ENCODE peak calls at places on chromosomes 4 and X, in four cellular contexts. Z is GM12878, D is K562, E is HepG2. W is an unnamed sample.

GRCh38 chr4:17544831-17545234 is 29.9 kb downstream of the CLRN2 start:
- DNase-seq in D (no peak), E (peak), Z (no peak), W (no peak)

GRCh38 chr4:156177941-156178340 is 224.3 kb upstream of the CTSO start:
- DNase-seq in D (no peak), E (no peak), Z (no peak), W (no peak)

GRCh38 chr4:175871774-175872405 is 59.8 kb upstream of the GPM6A start:
- DNase-seq in Z (no peak), D (no peak), E (no peak), W (no peak)

GRCh38 chrX:7024850-7025249 is 122.7 kb upstream of the STS start:
- DNase-seq in D (no peak), E (no peak), Z (no peak), W (no peak)

GRCh38 chrX:47198687-47199080 is 5.1 kb downstream of the UBA1 start:
- DNase-seq in Z (no peak), D (no peak), E (no peak), W (no peak)

GRCh38 chr4:169800541-169800940 is 42.8 kb upstream of the HPF1 start:
- DNase-seq in D (no peak), Z (no peak), E (no peak), W (no peak)

GRCh38 chrX:77061533-77061932 is 385.7 kb upstream of the FGF16 start:
- DNase-seq in E (no peak), D (no peak), Z (no peak), W (no peak)

GRCh38 chrX:87005183-87005582 is 512.4 kb upstream of the KLHL4 start:
- DNase-seq in Z (no peak), D (no peak), E (no peak), W (no peak)

GRCh38 chr4:112257098-112257497 is 25.5 kb downstream of the AP1AR start:
- DNase-seq in E (peak), D (no peak), Z (no peak), W (no peak)

GRCh38 chr4:1058997-1059665 is 47.7 kb downstream of the FGFRL1 start:
- DNase-seq in D (no peak), E (no peak), Z (no peak), W (no peak)

GRCh38 chrX:109840585-109840984 is 107.5 kb upstream of the ACSL4 start:
- DNase-seq in Z (no peak), E (peak), D (peak), W (no peak)

GRCh38 chrX:153523269-153523668 is 5.8 kb downstream of the ATP2B3 start:
- DNase-seq in D (no peak), Z (no peak), E (no peak), W (no peak)

DNA sequence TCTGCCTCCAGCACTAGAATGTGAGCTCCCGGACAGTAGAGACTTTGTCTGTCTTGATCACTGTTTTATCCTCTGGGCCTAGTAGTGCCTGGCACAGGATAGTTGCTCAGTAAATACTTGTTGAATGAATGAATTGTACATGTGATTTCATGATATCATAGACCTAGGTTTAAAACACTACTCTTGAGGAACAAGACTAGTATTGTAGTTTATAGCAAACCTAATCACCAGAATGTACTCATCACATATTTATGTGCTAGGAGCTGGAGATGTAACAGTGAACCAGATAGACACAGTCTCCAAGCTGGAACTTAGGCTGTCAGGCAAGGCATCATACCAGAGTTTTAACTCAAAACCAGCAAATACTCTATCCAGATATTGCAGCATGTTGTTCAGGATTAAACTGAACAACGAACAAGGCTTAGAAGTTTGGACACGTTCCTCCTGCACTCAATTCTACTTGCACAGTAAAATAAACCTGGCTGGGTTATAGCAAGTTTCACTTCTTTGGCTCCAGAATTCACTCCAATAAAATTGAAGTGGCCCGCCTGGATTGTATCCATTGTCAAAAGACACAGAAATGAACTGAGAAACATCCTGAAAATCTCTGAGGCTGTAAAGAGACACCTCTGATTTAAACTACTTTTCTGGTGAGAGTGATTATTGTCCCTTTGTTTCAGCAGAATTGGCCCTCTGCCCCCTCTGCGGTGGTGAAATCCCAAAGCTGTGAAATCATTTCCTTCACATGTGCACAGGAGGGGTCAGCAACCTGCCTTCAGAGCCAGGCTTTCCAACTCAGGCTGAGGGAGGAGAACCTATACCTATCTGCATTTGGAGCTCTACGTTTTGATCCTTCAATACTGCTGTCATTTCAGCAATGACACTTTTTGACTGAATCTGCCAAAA is 23.2 kb downstream of the GAB3 start:
- DNase-seq in E (no peak), D (no peak), Z (no peak), W (no peak)
- TF ChIP-seq NR2C2 in E (no peak), D (no peak), Z (no peak), W (no peak)

DNA sequence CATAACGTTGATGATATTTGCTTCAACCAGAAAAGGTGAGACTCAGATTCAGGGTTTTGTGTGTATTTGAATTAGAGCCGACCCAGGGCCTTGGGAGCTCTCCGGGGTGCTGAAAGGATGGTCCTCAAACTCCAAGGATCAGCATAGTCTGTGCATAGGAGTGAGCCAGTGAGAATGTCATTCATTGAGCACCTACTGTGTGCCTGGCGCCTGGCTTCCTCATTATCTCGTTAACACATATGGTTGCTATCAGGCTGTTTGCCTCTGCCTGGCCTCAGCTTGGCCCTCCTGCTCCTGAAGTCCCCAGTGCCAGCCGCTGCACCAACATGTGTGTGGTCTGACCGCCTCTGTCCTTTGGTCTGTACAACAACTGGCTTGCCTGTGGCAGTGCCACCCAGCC is 25.1 kb upstream of the JAKMIP1 start:
- DNase-seq in Z (no peak), D (peak), E (no peak), W (peak)
- TF ChIP-seq NR2C2 in Z (no peak), D (no peak), E (no peak), W (no peak)

DNA sequence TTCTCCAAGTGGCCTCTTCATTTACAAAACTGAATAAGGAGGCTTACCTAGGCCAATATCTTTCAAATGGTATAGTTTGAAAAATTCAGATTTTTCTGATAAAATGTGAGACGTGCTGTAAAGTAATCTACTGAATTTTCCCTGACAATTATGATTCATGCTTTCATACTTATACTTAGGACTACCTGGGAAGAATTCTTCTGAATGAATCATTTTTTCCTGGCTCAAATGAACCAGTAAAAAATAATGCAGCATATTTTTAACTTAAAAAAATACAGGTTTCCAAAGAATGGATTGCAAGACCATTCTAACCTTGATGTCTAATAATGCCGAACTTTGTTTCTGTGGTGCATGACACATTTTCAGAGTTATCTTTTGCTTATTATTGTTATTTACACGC is 375.4 kb downstream of the ZNF674 start:
- DNase-seq in D (no peak), E (no peak), Z (no peak), W (no peak)
- TF ChIP-seq NR2C2 in D (no peak), E (no peak), Z (no peak), W (no peak)

GRCh38 chr4:100736651-100737450 is 219.0 kb upstream of the EMCN start:
- DNase-seq in Z (no peak), E (no peak), D (no peak), W (no peak)

GRCh38 chr4:100738388-100739165 is 220.8 kb upstream of the EMCN start:
- DNase-seq in D (no peak), E (no peak), Z (no peak), W (no peak)

GRCh38 chr4:100746141-100746540 is 228.3 kb upstream of the EMCN start:
- DNase-seq in E (no peak), Z (no peak), D (no peak), W (no peak)

GRCh38 chr4:100742045-100742444 is 224.2 kb upstream of the EMCN start:
- DNase-seq in E (peak), Z (no peak), D (no peak), W (no peak)
- TF ChIP-seq NR2C2 in E (no peak), Z (no peak), D (no peak), W (no peak)

GRCh38 chr4:3202836-3203820 is 45.8 kb upstream of the MSANTD1 start:
- DNase-seq in Z (no peak), D (no peak), E (peak), W (no peak)

GRCh38 chr4:3205995-3206394 is 43.0 kb upstream of the MSANTD1 start:
- DNase-seq in Z (no peak), E (peak), D (no peak), W (no peak)

GRCh38 chr4:3206439-3207100 is 42.4 kb upstream of the MSANTD1 start:
- DNase-seq in E (no peak), Z (no peak), D (no peak), W (no peak)

GRCh38 chr4:3201718-3202702 is 46.9 kb upstream of the MSANTD1 start:
- DNase-seq in D (no peak), E (peak), Z (peak), W (no peak)

DNA sequence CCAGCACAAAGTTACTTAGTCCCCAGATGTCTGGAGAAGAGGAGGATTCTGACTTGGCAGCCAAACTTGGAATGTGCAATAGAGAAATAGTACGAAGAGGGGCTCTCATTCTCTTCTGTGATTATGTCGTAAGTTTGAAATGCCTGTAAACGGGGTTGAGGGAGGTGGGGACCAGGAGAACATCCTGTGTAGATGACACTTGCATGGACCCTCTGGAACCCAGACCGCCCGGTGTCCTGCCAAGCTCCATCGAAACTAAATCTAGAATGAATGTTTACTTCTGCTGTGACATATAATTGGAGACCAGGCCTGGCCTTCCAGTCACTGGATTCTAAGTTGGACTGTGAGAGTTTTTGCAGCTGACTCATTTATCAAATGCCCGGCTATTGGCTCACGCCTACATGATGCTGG is 44.9 kb upstream of the MSANTD1 start:
- DNase-seq in Z (no peak), D (no peak), E (peak), W (no peak)
- TF ChIP-seq NR2C2 in Z (no peak), D (no peak), E (no peak), W (no peak)

GRCh38 chr4:152909901-152910300 is 26.2 kb upstream of the FHDC1 start:
- DNase-seq in D (no peak), Z (no peak), E (no peak), W (no peak)
- TF ChIP-seq NR2C2 in D (no peak), Z (no peak), E (no peak), W (no peak)

DNA sequence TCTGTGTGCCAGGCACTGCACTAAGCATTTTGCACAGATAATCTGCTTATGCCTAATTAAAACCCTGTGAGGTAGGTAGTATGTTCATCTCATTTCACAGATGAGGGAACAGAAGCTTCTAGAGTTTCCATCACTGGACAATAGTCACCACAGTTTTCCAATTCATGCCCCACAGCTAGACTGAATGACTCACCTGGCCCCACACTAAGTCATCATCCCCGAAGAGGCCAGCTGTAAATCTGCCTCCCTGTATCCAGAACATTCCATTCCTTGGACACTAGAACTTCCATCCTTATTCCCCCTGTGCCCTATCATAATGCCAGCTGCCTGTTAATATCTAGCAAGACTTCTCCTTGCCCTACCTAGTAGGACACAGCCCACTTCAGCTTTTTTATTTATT is 40.9 kb upstream of the NYX start:
- DNase-seq in D (no peak), E (no peak), Z (no peak), W (no peak)
- TF ChIP-seq NR2C2 in D (no peak), E (no peak), Z (no peak), W (no peak)

DNA sequence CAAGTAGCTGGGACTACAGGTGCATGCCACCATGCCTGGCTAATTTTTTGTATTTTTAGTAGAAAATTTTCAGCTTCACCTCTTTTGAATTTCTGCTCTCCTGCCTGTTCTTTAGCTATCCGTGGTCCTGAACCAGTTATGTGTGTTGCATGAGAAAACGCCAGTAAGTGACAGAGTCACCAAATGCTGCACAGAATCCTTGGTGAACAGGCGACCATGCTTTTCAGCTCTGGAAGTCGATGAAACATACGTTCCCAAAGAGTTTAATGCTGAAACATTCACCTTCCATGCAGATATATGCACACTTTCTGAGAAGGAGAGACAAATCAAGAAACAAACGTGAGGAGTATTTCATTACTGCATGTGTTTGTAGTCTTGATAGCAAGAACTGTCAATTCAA is 13.9 kb downstream of the ALB start:
- DNase-seq in E (no peak), D (no peak), Z (no peak), W (no peak)
- TF ChIP-seq NR2C2 in E (no peak), D (no peak), Z (no peak), W (no peak)

GRCh38 chr4:80324171-80324570 is 11.4 kb upstream of the CFAP299 start:
- DNase-seq in Z (no peak), E (no peak), D (no peak), W (no peak)
- TF ChIP-seq NR2C2 in Z (no peak), E (no peak), D (no peak), W (no peak)